ENCODE peak calls at places on chromosomes 11 and 22, in four cellular contexts. Y is gastrocnemius medialis, S is Peyer's patch, X is H1. B is an unnamed sample.

GRCh38 chr11:132037961-132038360 is 667.5 kb downstream of the NTM start:
- DNase-seq in Y (no peak), S (no peak), X (no peak), B (no peak)

GRCh38 chr22:50720301-50720845 is 17.6 kb upstream of the ACR start:
- DNase-seq in Y (no peak), S (no peak), X (no peak), B (no peak)

GRCh38 chr11:86151188-86152005 is 82.5 kb upstream of the PICALM start:
- DNase-seq in Y (no peak), S (no peak), X (no peak), B (peak)

GRCh38 chr22:22978637-22979036 is 91.0 kb downstream of the IGLL5 start:
- DNase-seq in Y (no peak), S (no peak), X (no peak), B (no peak)

GRCh38 chr11:121254756-121255155 is 37.8 kb upstream of the SC5D start:
- DNase-seq in Y (no peak), S (no peak), X (no peak), B (no peak)

GRCh38 chr11:85762226-85762625 is 48.7 kb downstream of the SYTL2 start:
- DNase-seq in Y (no peak), S (no peak), X (no peak), B (no peak)

GRCh38 chr22:19522190-19522880 is 1.9 kb downstream of the CLDN5 start:
- DNase-seq in Y (no peak), S (peak), X (no peak), B (no peak)

GRCh38 chr11:1310772-1311468 is 1.5 kb upstream of the TOLLIP start:
- DNase-seq in Y (no peak), S (peak), X (no peak), B (no peak)

GRCh38 chr11:33476945-33477584 is 219.9 kb downstream of the HIPK3 start:
- DNase-seq in Y (no peak), S (no peak), X (no peak), B (no peak)

GRCh38 chr11:78981153-78981552 is 406.5 kb upstream of the NARS2 start:
- DNase-seq in Y (no peak), S (no peak), X (no peak), B (no peak)

GRCh38 chr11:105000797-105001196 is 22.2 kb downstream of the CASP5 start:
- DNase-seq in Y (no peak), S (peak), X (no peak), B (no peak)

GRCh38 chr11:102007567-102008437 is 39.4 kb upstream of the CFAP300 start:
- DNase-seq in Y (no peak), S (peak), X (no peak), B (no peak)

GRCh38 chr11:10488581-10489443 is 33.7 kb downstream of the AMPD3 start:
- DNase-seq in Y (no peak), S (peak), X (no peak), B (no peak)

GRCh38 chr22:48713266-48714205 is 1114.1 kb downstream of the BRD1 start:
- DNase-seq in Y (no peak), S (no peak), X (no peak), B (no peak)

GRCh38 chr22:28759861-28760560 is 12.5 kb upstream of the CCDC117 start:
- DNase-seq in Y (no peak), S (no peak), X (peak), B (no peak)

GRCh38 chr11:124762077-124762623 is at the start of gene ESAM:
- DNase-seq in Y (no peak), S (peak), X (no peak), B (no peak)

GRCh38 chr11:30786392-30787120 is 200.4 kb upstream of the MPPED2 start:
- DNase-seq in Y (no peak), S (no peak), X (no peak), B (no peak)

GRCh38 chr11:115745545-115746265 is 241.5 kb upstream of the CADM1 start:
- DNase-seq in Y (no peak), S (no peak), X (no peak), B (no peak)

GRCh38 chr11:13450832-13451397 is 12.1 kb downstream of the BTBD10 start:
- DNase-seq in Y (no peak), S (no peak), X (no peak), B (no peak)

GRCh38 chr11:798093-798713 is at the start of gene SLC25A22:
- DNase-seq in Y (no peak), S (peak), X (no peak), B (peak)

GRCh38 chr11:27720277-27720830 is 20.1 kb upstream of the BDNF start:
- DNase-seq in Y (no peak), S (no peak), X (no peak), B (no peak)

GRCh38 chr11:111797145-111797581 is 31.0 kb upstream of the PPP2R1B start:
- DNase-seq in Y (no peak), S (no peak), X (no peak), B (no peak)

GRCh38 chr11:17563248-17563647 is 16.2 kb downstream of the OTOG start:
- DNase-seq in Y (no peak), S (no peak), X (no peak), B (no peak)

GRCh38 chr22:45488764-45489370 is 13.8 kb upstream of the FBLN1 start:
- DNase-seq in Y (no peak), S (no peak), X (no peak), B (no peak)

GRCh38 chr22:50732681-50733080 is 5.3 kb upstream of the ACR start:
- DNase-seq in Y (no peak), S (no peak), X (no peak), B (no peak)

GRCh38 chr22:20523118-20523983 is 15.9 kb downstream of the MED15 start:
- DNase-seq in Y (peak), S (no peak), X (no peak), B (no peak)

GRCh38 chr11:35163707-35164496 is 24.9 kb downstream of the CD44 start:
- DNase-seq in Y (no peak), S (peak), X (no peak), B (no peak)

GRCh38 chr11:5928269-5928668 is 13.8 kb upstream of the OR56A3 start:
- DNase-seq in Y (no peak), S (no peak), X (no peak), B (no peak)

GRCh38 chr11:46348566-46348981 is 1.3 kb downstream of the DGKZ start:
- DNase-seq in Y (no peak), S (peak), X (no peak), B (no peak)

GRCh38 chr11:74749965-74750296 is 1.3 kb downstream of the RNF169 start:
- DNase-seq in Y (no peak), S (no peak), X (no peak), B (no peak)

GRCh38 chr22:49668402-49668801 is 159.3 kb downstream of the BRD1 start:
- DNase-seq in Y (no peak), S (peak), X (no peak), B (no peak)

GRCh38 chr11:83007909-83008580 is 63.7 kb downstream of the RAB30 start:
- DNase-seq in Y (no peak), S (peak), X (no peak), B (no peak)

GRCh38 chr11:65695459-65696241 is 16.4 kb upstream of the KAT5 start:
- DNase-seq in Y (no peak), S (no peak), X (no peak), B (no peak)
- H3K27ac ChIP-seq in Y (no peak), S (no peak), X (no peak), B (no peak)

GRCh38 chr11:130403301-130403804 is 25.1 kb downstream of the ADAMTS8 start:
- DNase-seq in Y (no peak), S (no peak), X (no peak), B (no peak)
- H3K27ac ChIP-seq in Y (no peak), S (no peak), X (peak), B (peak)

GRCh38 chr11:59207988-59208432 is 4.7 kb downstream of the MPEG1 start:
- DNase-seq in Y (no peak), S (peak), X (no peak), B (peak)
- H3K27ac ChIP-seq in Y (no peak), S (no peak), X (no peak), B (peak)

GRCh38 chr11:63670738-63671321 is 346 bp downstream of the ATL3 start:
- DNase-seq in Y (peak), S (peak), X (no peak), B (peak)

GRCh38 chr11:63666874-63667273 is 4.3 kb downstream of the ATL3 start:
- DNase-seq in Y (no peak), S (no peak), X (no peak), B (no peak)

GRCh38 chr11:63668396-63668795 is 2.8 kb downstream of the ATL3 start:
- DNase-seq in Y (no peak), S (no peak), X (no peak), B (no peak)

GRCh38 chr11:63670077-63670737 is 969 bp downstream of the ATL3 start:
- DNase-seq in Y (no peak), S (no peak), X (no peak), B (peak)

DNA sequence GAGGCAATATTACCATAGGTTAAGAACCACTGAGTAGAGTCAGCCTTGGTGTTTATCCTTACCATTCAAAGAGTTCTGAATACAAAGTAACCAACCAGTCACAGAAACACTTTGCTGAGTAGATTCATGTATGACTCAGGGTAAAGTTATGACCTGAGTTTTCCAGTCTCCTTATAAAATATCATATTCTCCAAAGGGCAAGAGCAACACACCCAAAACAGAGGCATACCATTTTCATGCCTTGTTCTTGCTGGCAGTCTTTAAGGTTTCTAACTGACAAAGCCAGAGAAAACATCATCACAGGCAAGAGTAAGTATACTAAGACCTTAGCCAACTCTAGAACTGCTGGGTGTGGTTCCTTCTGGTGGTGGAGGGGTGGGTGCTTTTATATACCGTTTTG is 3.2 kb downstream of the ATL3 start:
- DNase-seq in Y (no peak), S (no peak), X (no peak), B (no peak)
- H3K27ac ChIP-seq in Y (no peak), S (no peak), X (no peak), B (peak)

GRCh38 chr11:12413141-12414055 is 36.0 kb downstream of the PARVA start:
- DNase-seq in Y (no peak), S (no peak), X (no peak), B (no peak)
- H3K27ac ChIP-seq in Y (no peak), S (peak), X (no peak), B (peak)

GRCh38 chr11:3879967-3880542 is 24.6 kb downstream of the STIM1 start:
- DNase-seq in Y (no peak), S (no peak), X (no peak), B (no peak)
- H3K27ac ChIP-seq in Y (peak), S (peak), X (no peak), B (peak)

GRCh38 chr22:33850227-33850626 is 70.0 kb downstream of the LARGE1 start:
- DNase-seq in Y (no peak), S (no peak), X (no peak), B (no peak)
- H3K27ac ChIP-seq in Y (no peak), S (no peak), X (no peak), B (peak)

GRCh38 chr22:24730864-24731263 is 43.7 kb downstream of the PIWIL3 start:
- DNase-seq in Y (no peak), S (no peak), X (peak), B (no peak)

GRCh38 chr22:24731786-24732185 is 42.7 kb downstream of the PIWIL3 start:
- DNase-seq in Y (no peak), S (no peak), X (no peak), B (no peak)

GRCh38 chr22:24726848-24727217 is 47.7 kb downstream of the PIWIL3 start:
- DNase-seq in Y (no peak), S (no peak), X (no peak), B (no peak)

GRCh38 chr22:24727218-24727851 is 47.2 kb downstream of the PIWIL3 start:
- DNase-seq in Y (no peak), S (peak), X (no peak), B (peak)

DNA sequence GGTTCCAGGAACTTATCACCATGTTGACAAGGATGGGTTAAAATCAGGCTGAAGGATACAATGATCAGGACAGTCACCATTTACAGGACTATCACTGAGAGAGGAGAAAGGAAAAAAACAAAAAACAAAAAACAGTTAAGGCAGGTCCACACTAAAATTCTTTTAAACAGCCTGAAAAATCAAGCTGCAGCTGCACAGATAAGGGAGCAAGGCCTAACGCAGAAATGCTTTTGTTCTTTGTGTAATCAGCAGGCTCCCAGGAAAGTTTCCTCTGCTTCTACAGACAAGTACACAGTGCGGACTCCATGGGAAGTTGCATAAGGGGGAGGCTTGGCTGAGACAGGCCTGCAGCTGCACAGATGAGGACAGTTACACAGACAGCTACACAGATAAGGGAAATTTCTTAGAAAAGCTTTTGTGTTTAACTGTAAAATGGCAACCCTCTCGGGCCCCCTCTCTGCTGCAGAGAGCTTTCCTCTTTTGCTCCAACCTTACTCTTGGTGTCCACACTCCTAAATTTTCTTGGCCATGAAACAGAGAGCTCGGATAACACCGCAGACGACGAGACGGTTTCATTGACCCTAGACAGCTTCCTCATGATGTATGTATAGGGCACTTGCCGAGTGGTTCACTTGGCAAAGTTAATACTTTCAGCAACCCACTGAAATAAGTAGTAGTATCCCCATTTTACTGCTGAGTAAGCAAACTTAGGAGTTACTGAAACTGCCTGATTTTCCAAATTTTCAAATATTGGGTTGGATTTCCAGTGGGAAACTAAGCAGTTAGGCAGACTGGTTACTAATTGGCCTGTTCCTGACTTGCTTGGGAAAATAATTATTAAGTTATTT is 45.5 kb downstream of the PIWIL3 start:
- DNase-seq in Y (peak), S (no peak), X (no peak), B (peak)
- H3K27ac ChIP-seq in Y (no peak), S (no peak), X (no peak), B (no peak)

GRCh38 chr11:61773356-61773755 is 19.0 kb downstream of the TMEM258 start:
- DNase-seq in Y (no peak), S (no peak), X (no peak), B (no peak)
- H3K27ac ChIP-seq in Y (no peak), S (no peak), X (no peak), B (no peak)

GRCh38 chr11:126147268-126148111 is 64.0 kb downstream of the RPUSD4 start:
- DNase-seq in Y (no peak), S (peak), X (no peak), B (no peak)
- H3K27ac ChIP-seq in Y (no peak), S (no peak), X (no peak), B (peak)